ENCODE peak calls at places on chromosome 2, in seven cellular contexts. T is A549, W is AG09309, A is psoas muscle, Z is H9, I is GM13976, X is lung. L is an unnamed sample.

GRCh38 chr2:69375494-69376353 is 11.3 kb downstream of the GFPT1 start:
- DNase-seq in X (no peak), Z (no peak), W (no peak), T (peak), I (peak), A (no peak), L (no peak)

GRCh38 chr2:126317797-126318431 is 338.0 kb upstream of the GYPC start:
- DNase-seq in A (no peak), X (no peak), T (no peak), Z (no peak), I (no peak), W (no peak), L (no peak)

GRCh38 chr2:26724004-26724750 is 31.7 kb downstream of the KCNK3 start:
- DNase-seq in A (peak), T (peak), W (peak), I (no peak), X (peak), Z (no peak), L (peak)

GRCh38 chr2:33021542-33022259 is 74.9 kb downstream of the LTBP1 start:
- DNase-seq in W (no peak), Z (no peak), T (peak), A (no peak), I (no peak), X (no peak), L (no peak)

GRCh38 chr2:65638438-65638837 is 206.0 kb upstream of the SPRED2 start:
- DNase-seq in I (no peak), T (no peak), W (no peak), Z (no peak), A (no peak), X (no peak), L (no peak)

GRCh38 chr2:9897331-9897737 is 54.1 kb downstream of the TAF1B start:
- DNase-seq in I (no peak), W (peak), X (peak), T (peak), Z (no peak), A (peak), L (no peak)

GRCh38 chr2:236548179-236548918 is 21.3 kb upstream of the ACKR3 start:
- DNase-seq in Z (no peak), W (peak), X (no peak), I (no peak), T (no peak), A (no peak), L (no peak)

GRCh38 chr2:14136030-14136429 is 496.5 kb upstream of the LRATD1 start:
- DNase-seq in T (no peak), Z (no peak), A (no peak), X (no peak), W (no peak), I (no peak), L (no peak)

GRCh38 chr2:46164581-46165301 is 132.5 kb upstream of the EPAS1 start:
- DNase-seq in X (peak), Z (no peak), W (peak), A (peak), T (peak), I (no peak), L (no peak)

GRCh38 chr2:179265082-179265575 is 497 bp upstream of the SESTD1 start:
- DNase-seq in T (no peak), W (peak), I (no peak), Z (no peak), A (no peak), X (no peak), L (no peak)

GRCh38 chr2:12057436-12058166 is 311.2 kb downstream of the LPIN1 start:
- DNase-seq in X (no peak), Z (peak), I (peak), W (no peak), T (no peak), A (peak), L (no peak)

GRCh38 chr2:24559714-24560113 is 68.7 kb downstream of the NCOA1 start:
- DNase-seq in I (no peak), Z (no peak), T (no peak), X (no peak), W (peak), A (no peak), L (no peak)

GRCh38 chr2:104118889-104119288 is 735.0 kb upstream of the POU3F3 start:
- DNase-seq in W (no peak), X (no peak), A (no peak), I (no peak), Z (no peak), T (no peak), L (no peak)

GRCh38 chr2:40259900-40260299 is 192.0 kb downstream of the SLC8A1 start:
- DNase-seq in W (no peak), I (no peak), X (no peak), A (no peak), Z (no peak), T (no peak), L (no peak)

GRCh38 chr2:31189141-31189540 is 28.2 kb downstream of the CAPN14 start:
- DNase-seq in T (no peak), A (no peak), I (no peak), Z (no peak), X (no peak), W (no peak), L (peak)

GRCh38 chr2:180583441-180584140 is 396.8 kb upstream of the UBE2E3 start:
- DNase-seq in X (no peak), W (no peak), I (no peak), A (no peak), T (no peak), Z (no peak), L (no peak)

GRCh38 chr2:176118606-176119370 is 2.2 kb downstream of the HOXD10 start:
- DNase-seq in T (peak), I (no peak), X (no peak), W (no peak), A (no peak), Z (peak), L (no peak)

GRCh38 chr2:77018219-77018618 is 504.0 kb downstream of the LRRTM4 start:
- DNase-seq in A (no peak), T (no peak), X (no peak), Z (no peak), I (no peak), W (no peak), L (no peak)

GRCh38 chr2:77016481-77016880 is 505.7 kb downstream of the LRRTM4 start:
- DNase-seq in I (no peak), T (no peak), A (no peak), Z (no peak), X (no peak), W (no peak), L (no peak)

GRCh38 chr2:77013457-77013856 is 508.7 kb downstream of the LRRTM4 start:
- DNase-seq in X (no peak), W (no peak), I (no peak), Z (no peak), A (no peak), T (no peak), L (no peak)

GRCh38 chr2:77016964-77017363 is 505.2 kb downstream of the LRRTM4 start:
- DNase-seq in X (no peak), I (no peak), T (no peak), Z (no peak), A (no peak), W (no peak), L (no peak)

GRCh38 chr2:77013932-77014331 is 508.2 kb downstream of the LRRTM4 start:
- DNase-seq in X (no peak), Z (no peak), I (no peak), A (no peak), W (no peak), T (no peak), L (no peak)
- TF ChIP-seq CTCF in X (no peak), Z (no peak), I (no peak), A (no peak), W (no peak), T (no peak), L (no peak)

DNA sequence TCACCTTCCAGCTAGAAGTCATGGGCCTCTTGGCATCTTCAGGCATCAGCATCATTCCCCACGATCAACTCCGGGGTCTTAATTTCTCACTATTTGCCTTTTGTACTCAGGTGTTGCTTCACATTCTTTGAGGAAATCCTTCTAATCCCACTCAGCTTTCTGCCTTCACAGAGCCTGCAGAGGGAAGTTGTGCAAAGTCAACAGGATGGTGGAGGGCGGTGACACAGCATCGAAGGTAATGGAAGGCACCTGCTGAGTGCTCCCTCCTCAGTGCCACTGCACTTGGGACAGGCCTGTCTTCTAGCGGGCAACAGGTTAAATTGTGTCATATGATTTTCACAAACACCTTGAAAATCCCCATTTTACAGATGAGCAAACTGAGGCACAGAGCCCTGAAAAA is 164.0 kb downstream of the EN1 start:
- DNase-seq in Z (no peak), A (no peak), T (no peak), X (no peak), I (no peak), W (no peak), L (no peak)
- TF ChIP-seq CTCF in Z (no peak), A (no peak), T (no peak), X (no peak), I (no peak), W (no peak), L (no peak)

DNA sequence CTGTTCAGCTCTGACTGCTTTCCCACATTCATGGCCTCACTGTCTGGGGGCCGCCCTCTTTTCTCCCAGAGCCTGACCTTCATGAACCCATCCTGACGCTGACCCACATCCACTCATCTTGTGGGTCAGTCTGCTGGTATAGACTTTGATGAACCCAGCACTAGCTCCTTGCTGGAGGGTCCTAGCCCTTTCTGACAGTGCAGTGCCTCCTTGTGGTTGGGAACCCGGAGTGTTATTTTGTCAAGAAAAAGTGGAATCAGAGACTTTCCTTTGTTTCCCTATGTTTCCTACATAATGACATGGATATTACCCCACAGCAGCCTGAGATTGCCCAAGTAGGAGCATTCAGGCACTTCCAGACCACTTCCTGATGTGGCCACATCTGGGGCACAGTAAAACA is 19.3 kb upstream of the OSR1 start:
- DNase-seq in X (no peak), A (no peak), I (no peak), Z (no peak), T (no peak), W (no peak), L (no peak)
- TF ChIP-seq CTCF in X (no peak), A (no peak), I (no peak), Z (peak), T (no peak), W (no peak), L (no peak)

DNA sequence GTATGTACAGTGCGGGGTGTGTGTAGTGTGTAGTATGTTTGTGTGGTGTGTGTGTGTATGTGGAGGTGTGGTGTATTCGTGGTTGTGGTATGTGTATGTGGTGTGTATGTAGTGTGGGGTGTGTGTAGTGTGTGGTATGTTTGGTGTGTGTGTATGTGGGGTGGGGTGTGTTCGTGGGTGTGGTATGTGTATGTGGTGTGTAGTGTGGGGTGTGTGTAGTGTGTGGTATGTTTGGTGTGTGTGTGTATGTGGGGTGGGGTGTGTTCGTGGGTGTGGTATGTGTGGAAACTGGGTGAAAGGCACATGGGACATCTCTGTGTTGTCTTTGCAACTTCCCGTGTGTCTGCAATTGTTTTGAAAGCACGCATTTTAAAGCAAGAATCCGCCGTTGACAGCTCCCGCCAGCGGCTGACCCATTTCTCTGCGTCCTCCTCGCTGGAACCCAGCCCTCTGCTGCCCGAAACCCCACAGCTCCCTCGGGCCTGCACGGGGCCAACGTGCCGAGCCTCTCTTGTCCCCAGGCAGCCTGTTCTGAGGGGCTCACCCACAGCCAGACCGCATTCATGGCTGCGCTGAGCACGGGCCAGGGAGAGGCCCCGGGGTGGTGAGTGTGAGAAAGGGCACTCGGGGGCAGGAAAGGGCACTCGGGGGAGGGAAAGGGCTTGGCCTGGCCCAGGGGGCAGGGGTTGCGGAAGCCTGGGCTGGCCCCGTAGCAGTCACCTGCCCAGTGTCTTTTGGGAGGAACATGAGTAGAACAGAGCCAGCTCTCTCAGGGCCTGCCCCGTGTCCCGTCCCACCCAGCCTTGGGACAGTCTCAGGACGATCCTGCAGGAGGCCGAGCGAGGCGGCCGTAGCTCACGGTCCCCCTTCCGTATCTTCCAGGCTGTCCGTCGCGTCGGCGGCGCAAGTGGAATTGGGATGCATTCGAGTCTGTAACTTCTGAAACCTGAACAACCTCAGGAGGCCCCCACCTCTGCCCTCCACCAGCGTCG is 61.4 kb downstream of the TWIST2 start:
- DNase-seq in W (no peak), I (no peak), A (peak), T (no peak), Z (no peak), X (no peak), L (no peak)
- TF ChIP-seq CTCF in W (no peak), I (no peak), A (no peak), T (no peak), Z (no peak), X (no peak), L (no peak)

DNA sequence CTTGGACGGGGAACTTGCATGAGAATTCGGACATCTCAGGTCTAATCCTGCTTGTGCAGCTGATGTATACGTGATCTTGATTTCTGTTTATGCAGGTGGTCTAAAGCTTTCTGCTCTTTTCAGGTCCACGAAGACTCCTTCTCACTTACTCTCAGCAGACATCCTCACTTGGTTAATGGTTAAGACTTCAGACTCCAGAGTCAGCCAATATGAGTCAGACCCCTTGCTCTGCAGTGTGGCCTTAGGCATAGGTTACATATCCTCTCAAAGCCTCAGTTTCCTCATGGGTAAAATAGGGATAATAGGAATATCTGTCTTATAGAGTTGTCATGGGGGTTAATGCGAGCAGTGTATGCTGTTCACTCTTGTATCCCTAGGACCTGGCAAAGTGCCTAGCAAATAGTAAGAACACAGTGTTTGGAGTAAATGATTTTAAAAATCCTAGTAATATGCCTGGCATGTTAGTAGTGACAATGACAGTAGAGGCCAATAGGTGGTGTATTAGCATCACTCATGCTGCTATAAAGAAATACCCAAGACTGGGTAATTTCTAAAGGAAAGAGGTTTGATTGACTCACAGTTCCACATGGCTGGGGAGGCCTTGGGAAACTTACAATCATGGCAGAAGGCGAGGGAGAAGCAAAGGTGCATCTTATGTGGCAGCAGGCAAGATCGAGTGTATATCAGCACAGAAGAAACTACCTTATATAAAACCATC is 42.3 kb downstream of the XRCC5 start:
- DNase-seq in A (no peak), I (no peak), X (no peak), Z (no peak), T (no peak), W (no peak), L (no peak)
- TF ChIP-seq CTCF in A (no peak), I (no peak), X (no peak), Z (peak), T (peak), W (no peak), L (no peak)

DNA sequence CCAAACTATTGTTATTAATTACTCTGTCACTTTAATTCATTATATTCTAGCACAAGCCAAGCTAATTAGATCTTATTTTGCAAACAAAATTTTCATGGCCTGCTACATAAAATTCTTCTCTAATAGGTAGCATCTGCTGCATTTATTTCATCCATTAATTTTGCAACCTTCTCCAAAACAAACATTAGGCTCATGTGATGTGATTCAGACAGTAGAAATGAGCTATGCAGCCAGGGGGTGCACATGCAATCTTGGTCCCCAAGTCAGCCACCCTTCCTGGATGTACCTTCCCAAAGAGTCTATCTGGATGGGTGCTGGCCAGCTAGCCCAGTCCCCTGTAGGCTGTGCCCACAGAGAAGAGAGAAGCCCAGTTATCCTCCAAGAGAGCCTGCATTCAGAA is 242.1 kb upstream of the OSR1 start:
- DNase-seq in W (no peak), I (no peak), T (no peak), A (no peak), Z (no peak), X (no peak), L (no peak)
- TF ChIP-seq CTCF in W (peak), I (no peak), T (no peak), A (no peak), Z (no peak), X (no peak), L (no peak)

GRCh38 chr2:149648282-149649030 is 60.9 kb upstream of the MMADHC start:
- DNase-seq in A (no peak), W (peak), T (peak), I (no peak), X (peak), Z (no peak), L (no peak)
- TF ChIP-seq CTCF in A (no peak), W (no peak), T (no peak), I (no peak), X (no peak), Z (no peak), L (peak)

GRCh38 chr2:160784034-160784433 is 290.4 kb upstream of the RBMS1 start:
- DNase-seq in Z (no peak), I (no peak), T (peak), X (no peak), A (no peak), W (no peak), L (no peak)
- TF ChIP-seq CTCF in Z (peak), I (no peak), T (peak), X (no peak), A (no peak), W (no peak), L (no peak)